ENCODE peak calls at places on chromosomes 4 and X, in five cellular contexts. One of them, this sample, is unnamed.

GRCh38 chr4:137116144-137116543 is 416.1 kb downstream of the PCDH18 start:
- DNase-seq in esophagus squamous epithelium: no peak
- DNase-seq in breast epithelium: no peak
- DNase-seq in uterus: no peak
- DNase-seq in psoas muscle: no peak
- DNase-seq in this sample: no peak

GRCh38 chrX:56793112-56793430 is 64.0 kb downstream of the NBDY start:
- DNase-seq in esophagus squamous epithelium: no peak
- DNase-seq in breast epithelium: no peak
- DNase-seq in uterus: no peak
- DNase-seq in psoas muscle: no peak
- DNase-seq in this sample: no peak

GRCh38 chrX:100928660-100929613 is at the start of gene XKRX:
- DNase-seq in esophagus squamous epithelium: no peak
- DNase-seq in breast epithelium: peak
- DNase-seq in uterus: peak
- DNase-seq in psoas muscle: peak
- DNase-seq in this sample: peak

GRCh38 chr4:94826206-94826605 is 68.5 kb downstream of the BMPR1B start:
- DNase-seq in esophagus squamous epithelium: no peak
- DNase-seq in breast epithelium: no peak
- DNase-seq in uterus: no peak
- DNase-seq in psoas muscle: no peak
- DNase-seq in this sample: no peak

GRCh38 chrX:51893931-51894696 is 691 bp downstream of the MAGED1 start:
- DNase-seq in esophagus squamous epithelium: no peak
- DNase-seq in breast epithelium: no peak
- DNase-seq in uterus: peak
- DNase-seq in psoas muscle: no peak
- DNase-seq in this sample: no peak

GRCh38 chrX:30653415-30654131 is at the start of gene GK:
- DNase-seq in esophagus squamous epithelium: no peak
- DNase-seq in breast epithelium: no peak
- DNase-seq in uterus: peak
- DNase-seq in psoas muscle: peak
- DNase-seq in this sample: no peak

GRCh38 chrX:135985123-135985973 is at the start of gene SLC9A6:
- DNase-seq in esophagus squamous epithelium: no peak
- DNase-seq in breast epithelium: peak
- DNase-seq in uterus: peak
- DNase-seq in psoas muscle: peak
- DNase-seq in this sample: peak

GRCh38 chrX:149962859-149963757 is 24.8 kb upstream of the EOLA2 start:
- DNase-seq in esophagus squamous epithelium: no peak
- DNase-seq in breast epithelium: no peak
- DNase-seq in uterus: peak
- DNase-seq in psoas muscle: peak
- DNase-seq in this sample: peak

GRCh38 chr4:16794816-16795445 is 103.5 kb downstream of the LDB2 start:
- DNase-seq in esophagus squamous epithelium: no peak
- DNase-seq in breast epithelium: no peak
- DNase-seq in uterus: peak
- DNase-seq in psoas muscle: no peak
- DNase-seq in this sample: peak

GRCh38 chrX:133265331-133265730 is 47.2 kb upstream of the TFDP3 start:
- DNase-seq in esophagus squamous epithelium: no peak
- DNase-seq in breast epithelium: no peak
- DNase-seq in uterus: no peak
- DNase-seq in psoas muscle: no peak
- DNase-seq in this sample: no peak

GRCh38 chr4:19133315-19133714 is 1111.8 kb upstream of the LCORL start:
- DNase-seq in esophagus squamous epithelium: no peak
- DNase-seq in breast epithelium: no peak
- DNase-seq in uterus: no peak
- DNase-seq in psoas muscle: no peak
- DNase-seq in this sample: no peak

GRCh38 chr4:166012129-166013078 is 139.4 kb downstream of the TLL1 start:
- DNase-seq in esophagus squamous epithelium: no peak
- DNase-seq in breast epithelium: no peak
- DNase-seq in uterus: no peak
- DNase-seq in psoas muscle: no peak
- DNase-seq in this sample: no peak

GRCh38 chrX:119481218-119481875 is 13.1 kb downstream of the SLC25A5 start:
- DNase-seq in esophagus squamous epithelium: no peak
- DNase-seq in breast epithelium: no peak
- DNase-seq in uterus: no peak
- DNase-seq in psoas muscle: no peak
- DNase-seq in this sample: no peak

GRCh38 chr4:176726803-176727202 is 65.9 kb downstream of the VEGFC start:
- DNase-seq in esophagus squamous epithelium: no peak
- DNase-seq in breast epithelium: no peak
- DNase-seq in uterus: no peak
- DNase-seq in psoas muscle: no peak
- DNase-seq in this sample: no peak

GRCh38 chr4:53490965-53491622 is 100.2 kb downstream of the LNX1 start:
- DNase-seq in esophagus squamous epithelium: no peak
- DNase-seq in breast epithelium: no peak
- DNase-seq in uterus: peak
- DNase-seq in psoas muscle: no peak
- DNase-seq in this sample: no peak

GRCh38 chrX:24294619-24295018 is 19.2 kb downstream of the SUPT20HL2 start:
- DNase-seq in esophagus squamous epithelium: no peak
- DNase-seq in breast epithelium: no peak
- DNase-seq in uterus: no peak
- DNase-seq in psoas muscle: no peak
- DNase-seq in this sample: no peak
- TF ChIP-seq CTCF in esophagus squamous epithelium: no peak
- TF ChIP-seq CTCF in breast epithelium: no peak
- TF ChIP-seq CTCF in uterus: no peak
- TF ChIP-seq CTCF in psoas muscle: no peak
- TF ChIP-seq CTCF in this sample: no peak

GRCh38 chr4:38563703-38564490 is 100.1 kb upstream of the KLF3 start:
- DNase-seq in esophagus squamous epithelium: no peak
- DNase-seq in breast epithelium: no peak
- DNase-seq in uterus: no peak
- DNase-seq in psoas muscle: no peak
- DNase-seq in this sample: peak
- H3K27ac ChIP-seq in esophagus squamous epithelium: peak
- H3K27ac ChIP-seq in breast epithelium: no peak
- H3K27ac ChIP-seq in uterus: no peak
- H3K27ac ChIP-seq in psoas muscle: no peak
- H3K27ac ChIP-seq in this sample: peak

GRCh38 chrX:42673411-42673810 is 104.6 kb downstream of the PPP1R2C start:
- DNase-seq in esophagus squamous epithelium: no peak
- DNase-seq in breast epithelium: no peak
- DNase-seq in uterus: no peak
- DNase-seq in psoas muscle: no peak
- DNase-seq in this sample: no peak

GRCh38 chrX:42684062-42684461 is 93.9 kb downstream of the PPP1R2C start:
- DNase-seq in esophagus squamous epithelium: no peak
- DNase-seq in breast epithelium: no peak
- DNase-seq in uterus: no peak
- DNase-seq in psoas muscle: no peak
- DNase-seq in this sample: no peak

GRCh38 chrX:42680651-42681050 is 97.3 kb downstream of the PPP1R2C start:
- DNase-seq in esophagus squamous epithelium: no peak
- DNase-seq in breast epithelium: no peak
- DNase-seq in uterus: no peak
- DNase-seq in psoas muscle: no peak
- DNase-seq in this sample: no peak

DNA sequence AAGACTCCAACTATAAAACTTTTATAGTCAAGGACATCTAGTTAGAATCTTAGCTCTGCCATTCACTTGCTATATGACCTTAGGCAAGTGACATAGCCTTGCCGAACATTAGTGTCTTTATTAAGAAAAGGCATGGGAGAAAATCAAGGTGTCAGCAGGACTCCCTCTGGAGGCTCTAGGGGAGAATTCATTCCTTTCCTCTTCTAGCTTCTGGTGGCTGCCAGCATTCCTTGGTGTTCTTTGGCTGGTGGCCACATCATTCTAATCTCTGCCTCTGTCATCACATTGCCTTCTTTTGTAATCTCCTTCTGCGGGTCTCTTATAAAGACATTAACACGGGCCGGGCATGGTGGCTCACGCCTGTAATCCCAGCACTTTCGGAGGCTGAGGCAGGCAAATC is 99.8 kb downstream of the PPP1R2C start:
- DNase-seq in esophagus squamous epithelium: no peak
- DNase-seq in breast epithelium: no peak
- DNase-seq in uterus: no peak
- DNase-seq in psoas muscle: no peak
- DNase-seq in this sample: no peak
- TF ChIP-seq CTCF in esophagus squamous epithelium: no peak
- TF ChIP-seq CTCF in breast epithelium: no peak
- TF ChIP-seq CTCF in uterus: no peak
- TF ChIP-seq CTCF in psoas muscle: no peak
- TF ChIP-seq CTCF in this sample: no peak

DNA sequence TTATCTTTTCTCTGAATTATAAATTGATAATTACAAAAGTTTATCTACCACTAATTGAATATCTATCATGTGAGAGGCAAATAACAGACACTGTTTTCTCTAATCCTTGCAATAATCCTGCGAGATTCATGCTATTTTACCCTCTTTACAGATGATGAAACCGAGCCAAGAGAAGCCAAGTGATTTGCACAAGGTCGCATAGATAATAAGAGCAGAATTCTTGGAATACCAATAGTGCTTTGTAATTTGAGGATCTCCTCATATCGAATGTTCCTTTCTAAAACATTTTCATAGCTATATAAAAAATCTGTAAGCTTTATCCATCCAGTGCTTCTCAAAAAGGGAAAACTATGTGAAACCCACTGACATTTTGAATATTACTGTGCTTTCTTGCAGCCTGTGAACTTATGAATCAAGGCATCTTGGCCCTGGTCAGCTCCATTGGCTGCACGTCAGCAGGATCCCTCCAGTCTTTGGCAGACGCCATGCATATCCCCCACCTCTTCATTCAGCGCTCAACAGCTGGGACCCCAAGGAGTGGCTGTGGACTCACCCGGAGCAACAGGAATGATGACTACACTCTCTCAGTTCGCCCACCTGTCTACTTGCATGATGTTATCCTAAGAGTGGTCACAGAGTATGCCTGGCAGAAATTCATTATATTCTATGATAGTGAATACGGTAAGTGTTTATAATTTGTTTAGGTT is 743.8 kb upstream of the ATOH1 start:
- DNase-seq in esophagus squamous epithelium: no peak
- DNase-seq in breast epithelium: no peak
- DNase-seq in uterus: no peak
- DNase-seq in psoas muscle: no peak
- DNase-seq in this sample: no peak
- H3K27ac ChIP-seq in esophagus squamous epithelium: no peak
- H3K27ac ChIP-seq in breast epithelium: no peak
- H3K27ac ChIP-seq in uterus: no peak
- H3K27ac ChIP-seq in psoas muscle: no peak
- H3K27ac ChIP-seq in this sample: no peak

GRCh38 chr4:173535932-173536331 is 5.9 kb upstream of the HAND2 start:
- DNase-seq in esophagus squamous epithelium: no peak
- DNase-seq in breast epithelium: no peak
- DNase-seq in uterus: no peak
- DNase-seq in psoas muscle: no peak
- DNase-seq in this sample: no peak

GRCh38 chr4:173538148-173538902 is 8.3 kb upstream of the HAND2 start:
- DNase-seq in esophagus squamous epithelium: no peak
- DNase-seq in breast epithelium: no peak
- DNase-seq in uterus: no peak
- DNase-seq in psoas muscle: no peak
- DNase-seq in this sample: no peak

GRCh38 chr4:173535165-173535737 is 5.2 kb upstream of the HAND2 start:
- DNase-seq in esophagus squamous epithelium: no peak
- DNase-seq in breast epithelium: no peak
- DNase-seq in uterus: no peak
- DNase-seq in psoas muscle: no peak
- DNase-seq in this sample: no peak

GRCh38 chr4:173537628-173538147 is 7.7 kb upstream of the HAND2 start:
- DNase-seq in esophagus squamous epithelium: no peak
- DNase-seq in breast epithelium: no peak
- DNase-seq in uterus: no peak
- DNase-seq in psoas muscle: no peak
- DNase-seq in this sample: no peak

GRCh38 chr4:173536808-173537429 is 6.9 kb upstream of the HAND2 start:
- DNase-seq in esophagus squamous epithelium: no peak
- DNase-seq in breast epithelium: no peak
- DNase-seq in uterus: no peak
- DNase-seq in psoas muscle: no peak
- DNase-seq in this sample: no peak
- TF ChIP-seq CTCF in esophagus squamous epithelium: no peak
- TF ChIP-seq CTCF in breast epithelium: no peak
- TF ChIP-seq CTCF in uterus: no peak
- TF ChIP-seq CTCF in psoas muscle: no peak
- TF ChIP-seq CTCF in this sample: no peak